ENCODE peak calls at places on chromosomes 6 and 20, in five cellular contexts. A is A549, T is stomach, X is breast epithelium, F is endothelial cell of umbilical vein. J is an unnamed sample.

GRCh38 chr6:133768656-133769295 is 120.1 kb upstream of the TCF21 start:
- DNase-seq in A (no peak), T (peak; percentile 34), X (no peak), F (peak; percentile 40), J (peak; percentile 43)

GRCh38 chr6:43680583-43681120 is 6.9 kb downstream of the MRPS18A start:
- DNase-seq in A (no peak), T (no peak), X (no peak), F (no peak), J (no peak)

GRCh38 chr6:107493158-107494057 is 3.5 kb downstream of the SOBP start:
- DNase-seq in A (no peak), T (peak; percentile 57), X (no peak), F (peak; percentile 22), J (no peak)

GRCh38 chr20:5197847-5198650 is 71.2 kb downstream of the CDS2 start:
- DNase-seq in A (no peak), T (no peak), X (no peak), F (no peak), J (no peak)

GRCh38 chr6:38423746-38424145 is 216.0 kb downstream of the BTBD9 start:
- DNase-seq in A (no peak), T (no peak), X (no peak), F (peak; percentile 59), J (no peak)

GRCh38 chr6:12010635-12011275 is 1.4 kb upstream of the HIVEP1 start:
- DNase-seq in A (peak; percentile 66), T (peak; percentile 66), X (peak; percentile 61), F (no peak), J (peak; percentile 75)

GRCh38 chr6:134621858-134622257 is 303.9 kb upstream of the SGK1 start:
- DNase-seq in A (no peak), T (peak; percentile 74), X (no peak), F (no peak), J (no peak)

GRCh38 chr6:40474937-40475336 is 112.2 kb downstream of the LRFN2 start:
- DNase-seq in A (no peak), T (no peak), X (no peak), F (no peak), J (no peak)

GRCh38 chr6:15017251-15017650 is 228.6 kb upstream of the JARID2 start:
- DNase-seq in A (no peak), T (no peak), X (no peak), F (no peak), J (no peak)

DNA sequence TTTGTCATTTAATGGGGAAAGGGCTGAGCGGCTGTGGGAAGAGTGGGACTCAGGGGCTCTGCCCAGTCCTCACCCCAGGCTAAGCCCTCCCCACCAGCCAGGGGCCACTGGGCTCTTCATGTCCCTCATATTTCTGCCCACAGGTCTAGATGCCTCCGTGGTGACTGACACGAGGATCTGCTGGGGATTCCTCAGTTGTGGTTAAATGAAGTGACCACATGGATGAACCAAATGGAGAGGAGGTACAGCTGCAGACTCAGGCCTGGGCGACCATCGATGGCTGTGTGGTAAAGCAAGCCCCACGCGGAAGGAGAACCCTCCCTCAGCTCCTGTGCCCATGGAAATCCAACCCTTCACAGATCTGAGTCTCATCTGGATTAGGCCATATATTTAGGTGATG is 29.4 kb downstream of the RAET1L start:
- DNase-seq in A (no peak), T (no peak), X (no peak), F (no peak), J (no peak)
- TF ChIP-seq CTCF in A (no peak), T (no peak), X (no peak), F (no peak), J (no peak)

DNA sequence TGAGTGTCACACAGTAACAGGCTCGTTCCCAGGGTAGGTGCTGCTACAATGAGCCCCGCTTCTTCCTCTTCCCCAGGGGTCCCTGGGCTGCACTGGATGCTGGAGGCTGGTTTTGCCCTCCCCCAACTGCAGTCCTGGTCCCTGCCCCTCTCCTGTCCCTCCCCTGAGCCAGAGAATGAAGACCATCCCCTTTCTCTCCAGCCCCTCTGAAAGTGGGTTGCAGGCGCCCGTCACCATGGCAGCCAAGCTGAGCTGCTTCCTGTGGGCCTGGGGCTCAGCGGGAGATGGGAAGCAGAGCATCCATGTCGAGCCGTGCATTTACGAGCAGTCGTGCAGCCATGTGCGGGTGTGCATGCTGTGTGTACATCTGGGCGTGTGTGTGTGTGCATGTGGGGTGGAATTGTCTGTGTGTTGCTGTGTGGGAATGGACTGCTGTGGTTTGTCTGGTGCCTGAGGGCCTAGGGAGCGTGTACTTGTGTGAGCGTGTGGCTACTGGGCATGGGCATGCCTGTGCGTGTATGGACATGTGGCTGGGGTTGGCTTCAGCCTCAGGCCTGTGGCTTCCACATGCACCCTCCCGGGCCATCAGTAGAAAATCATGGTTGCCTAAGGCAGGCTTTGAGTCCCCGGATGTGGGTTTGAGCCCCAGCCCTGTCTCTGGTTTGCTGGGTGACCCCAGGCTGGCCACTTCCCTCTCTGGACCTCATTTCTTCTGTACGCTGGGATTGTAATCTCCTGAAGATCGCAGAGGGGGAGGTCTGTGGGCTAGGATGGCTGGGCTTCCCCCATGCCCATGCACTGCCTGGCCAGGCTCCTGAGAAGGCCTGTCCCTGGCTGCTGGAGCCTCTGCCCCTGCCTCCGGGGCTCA is 48.8 kb downstream of the SRC start:
- DNase-seq in A (no peak), T (no peak), X (no peak), F (no peak), J (no peak)
- TF ChIP-seq POLR2A in A (no peak), T (no peak), X (no peak), F (no peak), J (no peak)

GRCh38 chr6:25165181-25165580 is 114.0 kb upstream of the CARMIL1 start:
- DNase-seq in A (no peak), T (no peak), X (no peak), F (no peak), J (no peak)
- H3K4me1 ChIP-seq in A (peaks cover 5% of the 10 kb centered on the region), T (peaks cover 12% of the 10 kb centered on the region), X (no peaks in the 10 kb centered on the region), F (no peaks in the 10 kb centered on the region), J (no peaks in the 10 kb centered on the region)

GRCh38 chr6:144098993-144099392 is 3.6 kb upstream of the SF3B5 start:
- DNase-seq in A (no peak), T (no peak), X (no peak), F (no peak), J (no peak)

GRCh38 chr6:144093658-144094057 is 1.7 kb downstream of the SF3B5 start:
- DNase-seq in A (no peak), T (no peak), X (no peak), F (no peak), J (no peak)

GRCh38 chr6:144094731-144095133 is 641 bp downstream of the SF3B5 start:
- DNase-seq in A (no peak), T (no peak), X (no peak), F (no peak), J (no peak)

GRCh38 chr6:144093236-144093635 is 2.1 kb downstream of the SF3B5 start:
- DNase-seq in A (no peak), T (no peak), X (no peak), F (no peak), J (no peak)

GRCh38 chr6:144095134-144096002 is at the start of gene SF3B5:
- DNase-seq in A (peak; percentile 99), T (peak; percentile 99), X (peak; percentile 96), F (peak; percentile 100), J (peak; percentile 98)
- TF ChIP-seq CTCF in A (no peak), T (no peak), X (no peak), F (no peak), J (no peak)

J was measured in right lobe of liver.